ENCODE peak calls at places on chromosome 15, in seven cellular contexts. F is HTR-8/SVneo; S is progenitor cell of endocrine pancreas; R is effector memory CD8-positive, alpha-beta T cell; N is anterior cingulate cortex; L is choroid plexus epithelial cell; V is skeletal muscle cell. C is an unnamed sample.

GRCh38 chr15:23497710-23498111 is 50.7 kb upstream of the GOLGA6L2 start:
- DNase-seq in F (no peak), S (no peak), R (no peak), N (no peak), L (peak), V (no peak), C (no peak)

GRCh38 chr15:60905587-60905986 is 323.5 kb downstream of the RORA start:
- DNase-seq in F (no peak), S (no peak), R (peak), N (no peak), L (no peak), V (no peak), C (no peak)

GRCh38 chr15:58528197-58528870 is 96.5 kb downstream of the LIPC start:
- DNase-seq in F (no peak), S (no peak), R (no peak), N (no peak), L (peak), V (no peak), C (no peak)

GRCh38 chr15:28122038-28122949 is 23.2 kb upstream of the OCA2 start:
- DNase-seq in F (no peak), S (no peak), R (no peak), N (no peak), L (no peak), V (no peak), C (no peak)

GRCh38 chr15:73873889-73874511 is 636 bp downstream of the TBC1D21 start:
- DNase-seq in F (peak), S (no peak), R (peak), N (no peak), L (peak), V (no peak), C (no peak)

GRCh38 chr15:92271179-92271578 is 122.5 kb upstream of the ST8SIA2 start:
- DNase-seq in F (no peak), S (no peak), R (no peak), N (no peak), L (no peak), V (no peak), C (no peak)

GRCh38 chr15:34610388-34610787 is 26.9 kb upstream of the GOLGA8B start:
- DNase-seq in F (no peak), S (no peak), R (no peak), N (no peak), L (peak), V (no peak), C (no peak)

GRCh38 chr15:67185621-67186225 is 68.7 kb downstream of the AAGAB start:
- DNase-seq in F (no peak), S (no peak), R (no peak), N (no peak), L (peak), V (no peak), C (no peak)

GRCh38 chr15:36407647-36408046 is 171.8 kb upstream of the CDIN1 start:
- DNase-seq in F (peak), S (no peak), R (no peak), N (no peak), L (peak), V (peak), C (no peak)

GRCh38 chr15:62896380-62896866 is 146.1 kb upstream of the TPM1 start:
- DNase-seq in F (no peak), S (no peak), R (no peak), N (no peak), L (no peak), V (no peak), C (no peak)

GRCh38 chr15:77012868-77013267 is 17.9 kb downstream of the PSTPIP1 start:
- DNase-seq in F (no peak), S (no peak), R (peak), N (no peak), L (no peak), V (no peak), C (no peak)

GRCh38 chr15:49232407-49232806 is 62.4 kb downstream of the GALK2 start:
- DNase-seq in F (no peak), S (no peak), R (no peak), N (no peak), L (no peak), V (no peak), C (no peak)

GRCh38 chr15:66080791-66081475 is 172.6 kb downstream of the MEGF11 start:
- DNase-seq in F (peak), S (peak), R (no peak), N (peak), L (peak), V (peak), C (no peak)

GRCh38 chr15:99042909-99043308 is 35.3 kb upstream of the PGPEP1L start:
- DNase-seq in F (no peak), S (no peak), R (no peak), N (no peak), L (no peak), V (no peak), C (no peak)

GRCh38 chr15:92907229-92907628 is 7.1 kb downstream of the CHD2 start:
- DNase-seq in F (no peak), S (no peak), R (no peak), N (no peak), L (no peak), V (no peak), C (no peak)

GRCh38 chr15:74490339-74490689 is 29.4 kb upstream of the UBL7 start:
- DNase-seq in F (no peak), S (no peak), R (no peak), N (no peak), L (no peak), V (no peak), C (no peak)

GRCh38 chr15:41932511-41932910 is 38.7 kb upstream of the SPTBN5 start:
- DNase-seq in F (no peak), S (no peak), R (no peak), N (no peak), L (no peak), V (no peak), C (no peak)

GRCh38 chr15:95872366-95872771 is 458.1 kb upstream of the NR2F2 start:
- DNase-seq in F (no peak), S (no peak), R (no peak), N (no peak), L (peak), V (no peak), C (no peak)

GRCh38 chr15:66997212-66997611 is 68.2 kb upstream of the SMAD3 start:
- DNase-seq in F (peak), S (no peak), R (no peak), N (no peak), L (peak), V (peak), C (no peak)

GRCh38 chr15:27903405-27903804 is 195.7 kb downstream of the OCA2 start:
- DNase-seq in F (no peak), S (no peak), R (no peak), N (no peak), L (no peak), V (no peak), C (no peak)

GRCh38 chr15:34802803-34803395 is 7.5 kb upstream of the ACTC1 start:
- DNase-seq in F (no peak), S (no peak), R (no peak), N (no peak), L (no peak), V (no peak), C (no peak)

GRCh38 chr15:65375871-65376552 is 1.8 kb downstream of the IGDCC3 start:
- DNase-seq in F (no peak), S (no peak), R (no peak), N (no peak), L (no peak), V (no peak), C (no peak)

GRCh38 chr15:47756872-47757271 is 39.6 kb downstream of the SEMA6D start:
- DNase-seq in F (peak), S (no peak), R (no peak), N (no peak), L (peak), V (peak), C (no peak)

GRCh38 chr15:82901114-82901805 is 51.3 kb downstream of the HOMER2 start:
- DNase-seq in F (no peak), S (no peak), R (no peak), N (no peak), L (no peak), V (no peak), C (no peak)

GRCh38 chr15:97082835-97083234 is 752.3 kb downstream of the NR2F2 start:
- DNase-seq in F (no peak), S (no peak), R (no peak), N (no peak), L (no peak), V (no peak), C (no peak)

GRCh38 chr15:64503197-64503596 is 42.8 kb downstream of the ZNF609 start:
- DNase-seq in F (peak), S (no peak), R (no peak), N (peak), L (peak), V (peak), C (no peak)

GRCh38 chr15:81752149-81752942 is 293.5 kb downstream of the MEX3B start:
- DNase-seq in F (peak), S (no peak), R (no peak), N (peak), L (peak), V (peak), C (no peak)

GRCh38 chr15:25728816-25729215 is 134.3 kb downstream of the ATP10A start:
- DNase-seq in F (no peak), S (no peak), R (no peak), N (no peak), L (no peak), V (no peak), C (no peak)

GRCh38 chr15:78207641-78208340 is 26.6 kb downstream of the ACSBG1 start:
- DNase-seq in F (no peak), S (no peak), R (no peak), N (no peak), L (no peak), V (no peak), C (no peak)

GRCh38 chr15:99703603-99704443 is 29.4 kb downstream of the LYSMD4 start:
- DNase-seq in F (peak), S (no peak), R (no peak), N (no peak), L (peak), V (peak), C (no peak)

GRCh38 chr15:60964527-60964926 is 264.6 kb downstream of the RORA start:
- DNase-seq in F (no peak), S (no peak), R (no peak), N (peak), L (no peak), V (no peak), C (no peak)

C was measured in substantia nigra.